ENCODE peak calls at places on chromosomes 12 and 14, in five cellular contexts. L is adrenal gland; Q is activated naive CD4-positive, alpha-beta T cell treated with anti-CD3 and anti-CD28 coated beads, Interleukin-2, amount 10 ng/mL, durations not matched to agents 7 days and 5 days; V is upper lobe of left lung; U is CD4-positive, alpha-beta T cell. A is an unnamed sample.

GRCh38 chr12:130590685-130591084 is 125.4 kb downstream of the RIMBP2 start:
- DNase-seq in V (peak; percentile 24), L (no peak), U (no peak), Q (no peak), A (no peak)

GRCh38 chr12:113862570-113863454 is 103.3 kb downstream of the RBM19 start:
- DNase-seq in V (no peak), U (no peak), Q (no peak), L (no peak), A (no peak)

GRCh38 chr14:64337901-64338615 is 43.9 kb upstream of the ESR2 start:
- DNase-seq in U (peak; percentile 1), V (peak; percentile 94), Q (no peak), L (peak; percentile 65), A (peak; percentile 1)

GRCh38 chr12:5973461-5974115 is 28.5 kb upstream of the ANO2 start:
- DNase-seq in L (no peak), U (no peak), Q (no peak), V (no peak), A (no peak)

GRCh38 chr12:27014859-27015729 is 910 bp upstream of the TM7SF3 start:
- DNase-seq in Q (no peak), V (no peak), L (no peak), U (no peak), A (no peak)

GRCh38 chr14:104435147-104436046 is 144.2 kb upstream of the C14orf180 start:
- DNase-seq in L (no peak), V (peak; percentile 60), U (no peak), Q (no peak), A (no peak)

GRCh38 chr12:124684971-124685688 is 117.7 kb upstream of the NCOR2 start:
- DNase-seq in L (no peak), U (no peak), Q (no peak), V (no peak), A (no peak)

GRCh38 chr14:93702946-93703345 is 85.3 kb downstream of the PRIMA1 start:
- DNase-seq in Q (no peak), V (no peak), L (no peak), U (no peak), A (no peak)

GRCh38 chr12:52874573-52875435 is 26.0 kb upstream of the KRT78 start:
- DNase-seq in L (no peak), Q (no peak), V (no peak), U (no peak), A (no peak)

GRCh38 chr14:80004871-80005270 is 206.4 kb downstream of the DIO2 start:
- DNase-seq in L (no peak), V (no peak), U (no peak), Q (no peak), A (no peak)

GRCh38 chr14:101177301-101178055 is 274.0 kb upstream of the RTL1 start:
- DNase-seq in L (peak; percentile 24), Q (no peak), V (no peak), U (no peak), A (no peak)

GRCh38 chr12:56160160-56160763 is 2.1 kb downstream of the MYL6 start:
- DNase-seq in V (peak; percentile 47), U (peak; percentile 64), L (peak; percentile 74), Q (peak; percentile 81), A (peak; percentile 33)

GRCh38 chr12:89529738-89530137 is 3.9 kb upstream of the POC1B start:
- DNase-seq in V (no peak), L (no peak), U (no peak), Q (no peak), A (no peak)

GRCh38 chr14:64788706-64789105 is 84.5 kb downstream of the PLEKHG3 start:
- DNase-seq in U (no peak), L (peak; percentile 72), Q (no peak), V (no peak), A (no peak)

GRCh38 chr14:31362746-31363145 is 57.6 kb downstream of the HEATR5A start:
- DNase-seq in Q (no peak), U (no peak), L (no peak), V (no peak), A (no peak)

GRCh38 chr12:66776974-66777373 is 98.1 kb upstream of the GRIP1 start:
- DNase-seq in Q (peak; percentile 80), U (peak; percentile 21), L (no peak), V (no peak), A (no peak)

GRCh38 chr14:20624495-20625070 is 16.9 kb downstream of the OR6S1 start:
- DNase-seq in Q (peak; percentile 58), L (no peak), U (peak; percentile 29), V (no peak), A (no peak)

GRCh38 chr14:87971010-87971409 is 22.0 kb downstream of the GALC start:
- DNase-seq in Q (no peak), L (no peak), U (no peak), V (no peak), A (no peak)

A was measured in activated T-helper 9 cell treated with anti-CD3 and anti-CD28 coated beads, Interleukin-2, amount 50 U/mL, for 16 hours.